ENCODE peak calls at places on chromosomes 4 and X, in five cellular contexts. One of them, this sample, is unnamed.

GRCh38 chrX:73556159-73556558 is 6.8 kb upstream of the CHIC1 start:
- DNase-seq in MCF 10A: no peak
- DNase-seq in astrocyte: no peak
- DNase-seq in iPS-NIHi11: no peak
- DNase-seq in activated CD4-positive, alpha-beta T cell treated with anti-CD3 and anti-CD28 coated beads, Interleukin-2, amount 50 U/mL, for 1 hour: no peak
- DNase-seq in this sample: no peak

GRCh38 chrX:138771042-138771441 is 59.5 kb upstream of the FGF13 start:
- DNase-seq in MCF 10A: no peak
- DNase-seq in astrocyte: no peak
- DNase-seq in iPS-NIHi11: no peak
- DNase-seq in activated CD4-positive, alpha-beta T cell treated with anti-CD3 and anti-CD28 coated beads, Interleukin-2, amount 50 U/mL, for 1 hour: no peak
- DNase-seq in this sample: no peak

GRCh38 chrX:19541931-19542330 is 26.6 kb upstream of the MAP3K15 start:
- DNase-seq in MCF 10A: no peak
- DNase-seq in astrocyte: no peak
- DNase-seq in iPS-NIHi11: no peak
- DNase-seq in activated CD4-positive, alpha-beta T cell treated with anti-CD3 and anti-CD28 coated beads, Interleukin-2, amount 50 U/mL, for 1 hour: no peak
- DNase-seq in this sample: no peak

GRCh38 chr4:169270156-169270809 is 473 bp downstream of the SH3RF1 start:
- DNase-seq in MCF 10A: peak
- DNase-seq in astrocyte: peak
- DNase-seq in iPS-NIHi11: peak
- DNase-seq in activated CD4-positive, alpha-beta T cell treated with anti-CD3 and anti-CD28 coated beads, Interleukin-2, amount 50 U/mL, for 1 hour: no peak
- DNase-seq in this sample: no peak

GRCh38 chr4:118099106-118099505 is 64.8 kb downstream of the NDST3 start:
- DNase-seq in MCF 10A: no peak
- DNase-seq in astrocyte: no peak
- DNase-seq in iPS-NIHi11: no peak
- DNase-seq in activated CD4-positive, alpha-beta T cell treated with anti-CD3 and anti-CD28 coated beads, Interleukin-2, amount 50 U/mL, for 1 hour: no peak
- DNase-seq in this sample: no peak

GRCh38 chr4:80161413-80162058 is 35.8 kb upstream of the PRDM8 start:
- DNase-seq in MCF 10A: no peak
- DNase-seq in astrocyte: no peak
- DNase-seq in iPS-NIHi11: no peak
- DNase-seq in activated CD4-positive, alpha-beta T cell treated with anti-CD3 and anti-CD28 coated beads, Interleukin-2, amount 50 U/mL, for 1 hour: no peak
- DNase-seq in this sample: no peak

GRCh38 chrX:8139713-8140112 is 31.4 kb downstream of the VCX2 start:
- DNase-seq in MCF 10A: peak
- DNase-seq in astrocyte: peak
- DNase-seq in iPS-NIHi11: no peak
- DNase-seq in activated CD4-positive, alpha-beta T cell treated with anti-CD3 and anti-CD28 coated beads, Interleukin-2, amount 50 U/mL, for 1 hour: no peak
- DNase-seq in this sample: no peak

GRCh38 chrX:104922206-104922621 is 298.3 kb downstream of the TEX13A start:
- DNase-seq in MCF 10A: peak
- DNase-seq in astrocyte: peak
- DNase-seq in iPS-NIHi11: peak
- DNase-seq in activated CD4-positive, alpha-beta T cell treated with anti-CD3 and anti-CD28 coated beads, Interleukin-2, amount 50 U/mL, for 1 hour: peak
- DNase-seq in this sample: peak

GRCh38 chr4:25862411-25863346 is at the start of gene SEL1L3:
- DNase-seq in MCF 10A: peak
- DNase-seq in astrocyte: no peak
- DNase-seq in iPS-NIHi11: peak
- DNase-seq in activated CD4-positive, alpha-beta T cell treated with anti-CD3 and anti-CD28 coated beads, Interleukin-2, amount 50 U/mL, for 1 hour: peak
- DNase-seq in this sample: peak

GRCh38 chrX:24186986-24187385 is 37.5 kb downstream of the ZFX start:
- DNase-seq in MCF 10A: no peak
- DNase-seq in astrocyte: no peak
- DNase-seq in iPS-NIHi11: no peak
- DNase-seq in activated CD4-positive, alpha-beta T cell treated with anti-CD3 and anti-CD28 coated beads, Interleukin-2, amount 50 U/mL, for 1 hour: no peak
- DNase-seq in this sample: no peak

GRCh38 chrX:153870288-153870690 is 15.7 kb downstream of the L1CAM start:
- DNase-seq in MCF 10A: no peak
- DNase-seq in astrocyte: no peak
- DNase-seq in iPS-NIHi11: no peak
- DNase-seq in activated CD4-positive, alpha-beta T cell treated with anti-CD3 and anti-CD28 coated beads, Interleukin-2, amount 50 U/mL, for 1 hour: no peak
- DNase-seq in this sample: no peak

GRCh38 chrX:7996414-7996813 is 69.2 kb upstream of the PNPLA4 start:
- DNase-seq in MCF 10A: peak
- DNase-seq in astrocyte: peak
- DNase-seq in iPS-NIHi11: peak
- DNase-seq in activated CD4-positive, alpha-beta T cell treated with anti-CD3 and anti-CD28 coated beads, Interleukin-2, amount 50 U/mL, for 1 hour: peak
- DNase-seq in this sample: peak

GRCh38 chr4:99180367-99181169 is 36.5 kb upstream of the ADH4 start:
- DNase-seq in MCF 10A: peak
- DNase-seq in astrocyte: peak
- DNase-seq in iPS-NIHi11: no peak
- DNase-seq in activated CD4-positive, alpha-beta T cell treated with anti-CD3 and anti-CD28 coated beads, Interleukin-2, amount 50 U/mL, for 1 hour: no peak
- DNase-seq in this sample: no peak

GRCh38 chrX:95903490-95903889 is 781.2 kb upstream of the DIAPH2 start:
- DNase-seq in MCF 10A: peak
- DNase-seq in astrocyte: no peak
- DNase-seq in iPS-NIHi11: no peak
- DNase-seq in activated CD4-positive, alpha-beta T cell treated with anti-CD3 and anti-CD28 coated beads, Interleukin-2, amount 50 U/mL, for 1 hour: no peak
- DNase-seq in this sample: no peak

This sample was measured in effector memory CD8-positive, alpha-beta T cell.